ENCODE peak calls at places on chromosomes 6 and 20, in ten cellular contexts. One of them, this sample, is unnamed.

GRCh38 chr20:57374343-57374930 is 16.8 kb upstream of the RBM38 start:
- DNase-seq in fibroblast of lung: no peak
- DNase-seq in suprapubic skin: no peak
- DNase-seq in GM06990: no peak
- DNase-seq in RWPE1: no peak
- DNase-seq in lower lobe of right lung: peak; percentile 76
- DNase-seq in brain microvascular endothelial cell: no peak
- DNase-seq in GM12864: no peak
- DNase-seq in uterus: no peak
- DNase-seq in AG10803: no peak
- DNase-seq in this sample: no peak

GRCh38 chr6:15800821-15801617 is 138.2 kb upstream of the DTNBP1 start:
- DNase-seq in fibroblast of lung: no peak
- DNase-seq in suprapubic skin: no peak
- DNase-seq in GM06990: no peak
- DNase-seq in RWPE1: no peak
- DNase-seq in lower lobe of right lung: no peak
- DNase-seq in brain microvascular endothelial cell: no peak
- DNase-seq in GM12864: no peak
- DNase-seq in uterus: no peak
- DNase-seq in AG10803: no peak
- DNase-seq in this sample: no peak

GRCh38 chr6:149020319-149020718 is 273.5 kb downstream of the UST start:
- DNase-seq in fibroblast of lung: no peak
- DNase-seq in suprapubic skin: no peak
- DNase-seq in GM06990: no peak
- DNase-seq in RWPE1: peak; percentile 27
- DNase-seq in lower lobe of right lung: no peak
- DNase-seq in brain microvascular endothelial cell: no peak
- DNase-seq in GM12864: no peak
- DNase-seq in uterus: no peak
- DNase-seq in AG10803: no peak
- DNase-seq in this sample: no peak

GRCh38 chr20:9617940-9618339 is 103.5 kb downstream of the LAMP5 start:
- DNase-seq in fibroblast of lung: peak; percentile 41
- DNase-seq in suprapubic skin: no peak
- DNase-seq in GM06990: no peak
- DNase-seq in RWPE1: peak; percentile 36
- DNase-seq in lower lobe of right lung: no peak
- DNase-seq in brain microvascular endothelial cell: peak; percentile 61
- DNase-seq in GM12864: no peak
- DNase-seq in uterus: no peak
- DNase-seq in AG10803: peak; percentile 3
- DNase-seq in this sample: no peak

GRCh38 chr6:21045135-21045616 is 510.9 kb downstream of the CDKAL1 start:
- DNase-seq in fibroblast of lung: peak; percentile 77
- DNase-seq in suprapubic skin: no peak
- DNase-seq in GM06990: no peak
- DNase-seq in RWPE1: no peak
- DNase-seq in lower lobe of right lung: no peak
- DNase-seq in brain microvascular endothelial cell: no peak
- DNase-seq in GM12864: no peak
- DNase-seq in uterus: no peak
- DNase-seq in AG10803: no peak
- DNase-seq in this sample: no peak

GRCh38 chr6:161137320-161137719 is 136.5 kb downstream of the AGPAT4 start:
- DNase-seq in fibroblast of lung: no peak
- DNase-seq in suprapubic skin: no peak
- DNase-seq in GM06990: no peak
- DNase-seq in RWPE1: no peak
- DNase-seq in lower lobe of right lung: no peak
- DNase-seq in brain microvascular endothelial cell: no peak
- DNase-seq in GM12864: no peak
- DNase-seq in uterus: no peak
- DNase-seq in AG10803: no peak
- DNase-seq in this sample: no peak

GRCh38 chr6:21840428-21840827 is 246.9 kb downstream of the SOX4 start:
- DNase-seq in fibroblast of lung: peak; percentile 77
- DNase-seq in suprapubic skin: no peak
- DNase-seq in GM06990: no peak
- DNase-seq in RWPE1: no peak
- DNase-seq in lower lobe of right lung: no peak
- DNase-seq in brain microvascular endothelial cell: peak; percentile 27
- DNase-seq in GM12864: no peak
- DNase-seq in uterus: no peak
- DNase-seq in AG10803: no peak
- DNase-seq in this sample: no peak

GRCh38 chr6:44002591-44003344 is 124.5 kb downstream of the MRPL14 start:
- DNase-seq in fibroblast of lung: peak; percentile 59
- DNase-seq in suprapubic skin: no peak
- DNase-seq in GM06990: peak; percentile 66
- DNase-seq in RWPE1: peak; percentile 27
- DNase-seq in lower lobe of right lung: peak; percentile 73
- DNase-seq in brain microvascular endothelial cell: peak; percentile 32
- DNase-seq in GM12864: no peak
- DNase-seq in uterus: peak; percentile 60
- DNase-seq in AG10803: no peak
- DNase-seq in this sample: peak; percentile 82

GRCh38 chr20:37901667-37902503 is 1.0 kb upstream of the VSTM2L start:
- DNase-seq in fibroblast of lung: peak; percentile 72
- DNase-seq in suprapubic skin: no peak
- DNase-seq in GM06990: peak; percentile 51
- DNase-seq in RWPE1: peak; percentile 85
- DNase-seq in lower lobe of right lung: no peak
- DNase-seq in brain microvascular endothelial cell: peak; percentile 72
- DNase-seq in GM12864: peak; percentile 67
- DNase-seq in uterus: peak; percentile 24
- DNase-seq in AG10803: peak; percentile 69
- DNase-seq in this sample: peak; percentile 89

GRCh38 chr6:24980507-24981384 is 45.0 kb upstream of the RIPOR2 start:
- DNase-seq in fibroblast of lung: peak; percentile 69
- DNase-seq in suprapubic skin: no peak
- DNase-seq in GM06990: no peak
- DNase-seq in RWPE1: no peak
- DNase-seq in lower lobe of right lung: no peak
- DNase-seq in brain microvascular endothelial cell: no peak
- DNase-seq in GM12864: no peak
- DNase-seq in uterus: no peak
- DNase-seq in AG10803: peak; percentile 33
- DNase-seq in this sample: no peak

GRCh38 chr6:14211596-14211961 is 94.0 kb downstream of the CD83 start:
- DNase-seq in fibroblast of lung: peak; percentile 27
- DNase-seq in suprapubic skin: peak; percentile 83
- DNase-seq in GM06990: no peak
- DNase-seq in RWPE1: no peak
- DNase-seq in lower lobe of right lung: peak; percentile 68
- DNase-seq in brain microvascular endothelial cell: peak; percentile 23
- DNase-seq in GM12864: no peak
- DNase-seq in uterus: peak; percentile 44
- DNase-seq in AG10803: peak; percentile 33
- DNase-seq in this sample: peak; percentile 50

GRCh38 chr6:148577687-148578488 is 168.9 kb upstream of the UST start:
- DNase-seq in fibroblast of lung: peak; percentile 70
- DNase-seq in suprapubic skin: no peak
- DNase-seq in GM06990: peak; percentile 69
- DNase-seq in RWPE1: peak; percentile 68
- DNase-seq in lower lobe of right lung: peak; percentile 86
- DNase-seq in brain microvascular endothelial cell: peak; percentile 71
- DNase-seq in GM12864: peak; percentile 36
- DNase-seq in uterus: peak; percentile 75
- DNase-seq in AG10803: peak; percentile 84
- DNase-seq in this sample: peak; percentile 76

GRCh38 chr6:159169193-159169555 is at the start of gene FNDC1:
- DNase-seq in fibroblast of lung: no peak
- DNase-seq in suprapubic skin: no peak
- DNase-seq in GM06990: peak; percentile 47
- DNase-seq in RWPE1: peak; percentile 21
- DNase-seq in lower lobe of right lung: peak; percentile 61
- DNase-seq in brain microvascular endothelial cell: no peak
- DNase-seq in GM12864: no peak
- DNase-seq in uterus: peak; percentile 23
- DNase-seq in AG10803: peak; percentile 31
- DNase-seq in this sample: peak; percentile 87

GRCh38 chr20:53598140-53599038 is 4.8 kb upstream of the ZNF217 start:
- DNase-seq in fibroblast of lung: no peak
- DNase-seq in suprapubic skin: no peak
- DNase-seq in GM06990: no peak
- DNase-seq in RWPE1: no peak
- DNase-seq in lower lobe of right lung: no peak
- DNase-seq in brain microvascular endothelial cell: no peak
- DNase-seq in GM12864: no peak
- DNase-seq in uterus: no peak
- DNase-seq in AG10803: no peak
- DNase-seq in this sample: peak; percentile 60

GRCh38 chr20:10505320-10506226 is 70.5 kb downstream of the SLX4IP start:
- DNase-seq in fibroblast of lung: no peak
- DNase-seq in suprapubic skin: no peak
- DNase-seq in GM06990: no peak
- DNase-seq in RWPE1: peak; percentile 34
- DNase-seq in lower lobe of right lung: no peak
- DNase-seq in brain microvascular endothelial cell: no peak
- DNase-seq in GM12864: no peak
- DNase-seq in uterus: peak; percentile 64
- DNase-seq in AG10803: peak; percentile 50
- DNase-seq in this sample: no peak

GRCh38 chr6:4930025-4930692 is 73.7 kb downstream of the RPP40 start:
- DNase-seq in fibroblast of lung: no peak
- DNase-seq in suprapubic skin: no peak
- DNase-seq in GM06990: no peak
- DNase-seq in RWPE1: no peak
- DNase-seq in lower lobe of right lung: no peak
- DNase-seq in brain microvascular endothelial cell: no peak
- DNase-seq in GM12864: no peak
- DNase-seq in uterus: no peak
- DNase-seq in AG10803: no peak
- DNase-seq in this sample: no peak

GRCh38 chr20:8790442-8791074 is 278.3 kb upstream of the PLCB4 start:
- DNase-seq in fibroblast of lung: peak; percentile 45
- DNase-seq in suprapubic skin: no peak
- DNase-seq in GM06990: no peak
- DNase-seq in RWPE1: peak; percentile 30
- DNase-seq in lower lobe of right lung: no peak
- DNase-seq in brain microvascular endothelial cell: peak; percentile 61
- DNase-seq in GM12864: no peak
- DNase-seq in uterus: peak; percentile 19
- DNase-seq in AG10803: peak; percentile 53
- DNase-seq in this sample: peak; percentile 26

DNA sequence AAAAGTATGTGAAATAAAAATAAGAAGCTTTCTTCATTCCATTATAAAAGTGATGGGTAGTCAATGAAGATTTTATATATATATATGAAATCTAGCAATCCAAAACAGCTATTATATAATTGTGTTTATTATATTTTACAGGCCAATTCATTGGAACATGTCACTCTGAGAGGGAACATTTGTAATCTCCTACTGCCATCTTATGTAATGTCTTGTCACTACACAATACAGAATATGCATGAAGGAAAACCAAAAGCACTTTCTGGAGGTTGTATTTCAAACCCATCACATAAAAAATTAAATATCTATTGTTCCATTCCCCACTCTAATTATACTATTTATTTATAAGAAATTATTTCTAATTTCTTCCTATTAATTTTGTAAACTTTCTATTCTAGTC is 31.5 kb upstream of the IRAK1BP1 start:
- DNase-seq in fibroblast of lung: no peak
- DNase-seq in suprapubic skin: no peak
- DNase-seq in GM06990: no peak
- DNase-seq in RWPE1: peak; percentile 20
- DNase-seq in lower lobe of right lung: no peak
- DNase-seq in brain microvascular endothelial cell: no peak
- DNase-seq in GM12864: no peak
- DNase-seq in uterus: no peak
- DNase-seq in AG10803: peak; percentile 13
- DNase-seq in this sample: no peak
- TF ChIP-seq CTCF in fibroblast of lung: no peak
- TF ChIP-seq CTCF in suprapubic skin: no peak
- TF ChIP-seq CTCF in GM06990: peak; percentile 16
- TF ChIP-seq CTCF in RWPE1: no peak
- TF ChIP-seq CTCF in lower lobe of right lung: no peak
- TF ChIP-seq CTCF in brain microvascular endothelial cell: peak; percentile 15
- TF ChIP-seq CTCF in GM12864: no peak
- TF ChIP-seq CTCF in uterus: peak; percentile 24
- TF ChIP-seq CTCF in AG10803: peak; percentile 41
- TF ChIP-seq CTCF in this sample: no peak

DNA sequence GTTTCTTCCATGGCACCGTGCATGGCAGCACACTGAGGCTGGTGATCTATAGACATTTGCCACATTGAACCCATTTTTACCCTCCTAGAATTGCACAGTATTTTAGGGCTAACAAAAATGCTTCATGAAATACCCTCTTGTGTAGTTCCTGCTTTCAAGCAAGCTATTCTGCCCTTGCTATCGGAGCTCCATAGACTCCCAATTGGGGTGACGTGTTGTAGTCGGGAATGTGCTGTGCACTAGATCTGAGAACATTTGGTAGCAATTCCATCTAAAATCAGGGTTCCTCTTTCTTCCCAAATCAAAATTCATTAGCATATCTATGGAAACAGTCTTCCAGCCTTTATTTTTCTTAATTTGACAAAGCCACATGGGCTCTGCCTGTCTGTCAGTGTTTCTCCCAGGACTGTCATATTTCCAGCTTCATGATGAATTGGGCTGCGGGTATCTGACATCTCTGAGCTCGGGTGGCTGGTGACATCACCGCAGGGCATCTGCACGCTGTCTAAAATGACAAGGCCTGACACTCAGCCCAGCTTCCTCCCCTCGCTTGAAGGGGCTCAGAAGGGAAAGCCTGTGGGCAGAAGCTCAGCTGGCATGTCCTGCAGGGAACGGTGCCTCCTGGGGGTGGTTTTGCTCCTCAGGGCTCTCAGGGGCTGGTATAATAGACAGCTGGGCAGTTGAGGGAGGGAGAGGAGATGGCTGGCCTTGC is 406.4 kb downstream of the QKI start:
- DNase-seq in fibroblast of lung: no peak
- DNase-seq in suprapubic skin: no peak
- DNase-seq in GM06990: no peak
- DNase-seq in RWPE1: no peak
- DNase-seq in lower lobe of right lung: no peak
- DNase-seq in brain microvascular endothelial cell: no peak
- DNase-seq in GM12864: no peak
- DNase-seq in uterus: no peak
- DNase-seq in AG10803: no peak
- DNase-seq in this sample: no peak
- TF ChIP-seq CTCF in fibroblast of lung: no peak
- TF ChIP-seq CTCF in suprapubic skin: no peak
- TF ChIP-seq CTCF in GM06990: no peak
- TF ChIP-seq CTCF in RWPE1: no peak
- TF ChIP-seq CTCF in lower lobe of right lung: no peak
- TF ChIP-seq CTCF in brain microvascular endothelial cell: no peak
- TF ChIP-seq CTCF in GM12864: no peak
- TF ChIP-seq CTCF in uterus: no peak
- TF ChIP-seq CTCF in AG10803: no peak
- TF ChIP-seq CTCF in this sample: no peak

GRCh38 chr6:75204959-75205775 is 686 bp downstream of the COL12A1 start:
- DNase-seq in fibroblast of lung: peak; percentile 91
- DNase-seq in suprapubic skin: peak; percentile 82
- DNase-seq in GM06990: peak; percentile 22
- DNase-seq in RWPE1: peak; percentile 53
- DNase-seq in lower lobe of right lung: peak; percentile 67
- DNase-seq in brain microvascular endothelial cell: peak; percentile 84
- DNase-seq in GM12864: no peak
- DNase-seq in uterus: peak; percentile 73
- DNase-seq in AG10803: peak; percentile 75
- DNase-seq in this sample: peak; percentile 27
- TF ChIP-seq CTCF in fibroblast of lung: no peak
- TF ChIP-seq CTCF in suprapubic skin: no peak
- TF ChIP-seq CTCF in GM06990: no peak
- TF ChIP-seq CTCF in RWPE1: no peak
- TF ChIP-seq CTCF in lower lobe of right lung: no peak
- TF ChIP-seq CTCF in brain microvascular endothelial cell: no peak
- TF ChIP-seq CTCF in GM12864: no peak
- TF ChIP-seq CTCF in uterus: no peak
- TF ChIP-seq CTCF in AG10803: no peak
- TF ChIP-seq CTCF in this sample: no peak

GRCh38 chr6:49915035-49915434 is 48.7 kb upstream of the CRISP1 start:
- DNase-seq in fibroblast of lung: no peak
- DNase-seq in suprapubic skin: no peak
- DNase-seq in GM06990: no peak
- DNase-seq in RWPE1: no peak
- DNase-seq in lower lobe of right lung: no peak
- DNase-seq in brain microvascular endothelial cell: no peak
- DNase-seq in GM12864: no peak
- DNase-seq in uterus: no peak
- DNase-seq in AG10803: no peak
- DNase-seq in this sample: no peak
- TF ChIP-seq CTCF in fibroblast of lung: no peak
- TF ChIP-seq CTCF in suprapubic skin: no peak
- TF ChIP-seq CTCF in GM06990: no peak
- TF ChIP-seq CTCF in RWPE1: no peak
- TF ChIP-seq CTCF in lower lobe of right lung: no peak
- TF ChIP-seq CTCF in brain microvascular endothelial cell: no peak
- TF ChIP-seq CTCF in GM12864: no peak
- TF ChIP-seq CTCF in uterus: no peak
- TF ChIP-seq CTCF in AG10803: no peak
- TF ChIP-seq CTCF in this sample: no peak